ENCODE peak calls at places on chromosomes 5 and 9, in four cellular contexts. I is activated naive CD4-positive, alpha-beta T cell treated with anti-CD3 and anti-CD28 coated beads for 36 hours; D is H7; A is germinal center. U is an unnamed sample.

GRCh38 chr9:132769895-132770774 is 99.9 kb downstream of the GTF3C4 start:
- DNase-seq in A (peak; percentile 81), D (peak; percentile 94), I (peak; percentile 77), U (peak; percentile 71)

GRCh38 chr9:77901038-77901437 is 130.6 kb downstream of the GNAQ start:
- DNase-seq in D (no peak), I (no peak), A (no peak), U (no peak)

GRCh38 chr9:34049630-34050384 is 1.1 kb upstream of the UBAP2 start:
- DNase-seq in A (no peak), I (no peak), D (peak; percentile 49), U (no peak)

GRCh38 chr5:133321286-133321832 is 269.5 kb downstream of the HSPA4 start:
- DNase-seq in I (no peak), A (no peak), D (no peak), U (no peak)

GRCh38 chr5:142432369-142432863 is 107.6 kb upstream of the SPRY4 start:
- DNase-seq in D (no peak), A (peak; percentile 45), I (peak; percentile 56), U (peak; percentile 75)

GRCh38 chr5:176716320-176716719 is 69.0 kb downstream of the TSPAN17 start:
- DNase-seq in D (no peak), A (no peak), I (no peak), U (no peak)

GRCh38 chr5:127648997-127649550 is at the start of gene CTXN3:
- DNase-seq in D (no peak), I (no peak), A (no peak), U (peak; percentile 3)

GRCh38 chr5:138352722-138353549 is 451 bp downstream of the KDM3B start:
- DNase-seq in I (peak; percentile 72), A (peak; percentile 75), D (peak; percentile 85), U (peak; percentile 76)

GRCh38 chr9:136762915-136763648 is 1.2 kb downstream of the LCN15 start:
- DNase-seq in I (peak; percentile 32), A (peak; percentile 79), D (peak; percentile 99), U (peak; percentile 20)

GRCh38 chr5:9370256-9370655 is 175.6 kb downstream of the SEMA5A start:
- DNase-seq in I (no peak), D (no peak), A (no peak), U (no peak)

GRCh38 chr5:10467281-10468198 is 25.9 kb downstream of the ROPN1L start:
- DNase-seq in A (no peak), D (peak; percentile 71), I (no peak), U (no peak)

GRCh38 chr5:153824909-153825308 is 213.8 kb downstream of the FAM114A2 start:
- DNase-seq in I (no peak), A (no peak), D (peak; percentile 10), U (no peak)

GRCh38 chr5:54760182-54760935 is 225.0 kb downstream of the ESM1 start:
- DNase-seq in D (no peak), A (no peak), I (no peak), U (no peak)

GRCh38 chr9:72315089-72315509 is 49.9 kb downstream of the ZFAND5 start:
- DNase-seq in D (no peak), I (no peak), A (no peak), U (peak; percentile 44)

GRCh38 chr5:93894471-93895354 is 153.3 kb upstream of the POU5F2 start:
- DNase-seq in A (no peak), D (no peak), I (no peak), U (no peak)

GRCh38 chr5:170875811-170876210 is 14.0 kb downstream of the RANBP17 start:
- DNase-seq in A (no peak), I (no peak), D (no peak), U (no peak)

GRCh38 chr5:159051431-159052281 is 48.1 kb downstream of the EBF1 start:
- DNase-seq in D (peak; percentile 73), I (peak; percentile 24), A (peak; percentile 47), U (no peak)

GRCh38 chr9:115845648-115846312 is 307.8 kb upstream of the PAPPA start:
- DNase-seq in I (no peak), A (no peak), D (no peak), U (peak; percentile 2)

GRCh38 chr5:40797273-40798011 is 732 bp downstream of the PRKAA1 start:
- DNase-seq in A (peak; percentile 35), D (peak; percentile 91), I (peak; percentile 84), U (peak; percentile 66)

GRCh38 chr9:125516381-125516960 is 190.5 kb downstream of the MAPKAP1 start:
- DNase-seq in D (no peak), I (no peak), A (no peak), U (no peak)

GRCh38 chr9:104923289-104923688 is 4.7 kb downstream of the ABCA1 start:
- DNase-seq in A (no peak), D (no peak), I (no peak), U (no peak)

GRCh38 chr5:133384120-133384855 is 228.1 kb downstream of the FSTL4 start:
- DNase-seq in A (no peak), D (no peak), I (no peak), U (no peak)